ENCODE peak calls at places on chromosome 4, in four cellular contexts. S, Z, W and M are unnamed samples.

GRCh38 chr4:87224036-87224923 is 3.9 kb upstream of the KLHL8 start:
- DNase-seq in S (no peak), Z (no peak), W (no peak), M (no peak)

GRCh38 chr4:36173923-36174322 is 70.4 kb downstream of the ARAP2 start:
- DNase-seq in S (no peak), Z (no peak), W (no peak), M (no peak)

GRCh38 chr4:38728651-38729141 is 54.1 kb downstream of the TLR10 start:
- DNase-seq in S (peak; percentile 75), Z (no peak), W (peak; percentile 52), M (no peak)

GRCh38 chr4:75457365-75457764 is 56.8 kb downstream of the RCHY1 start:
- DNase-seq in S (no peak), Z (no peak), W (no peak), M (no peak)

GRCh38 chr4:3340038-3340702 is 47.3 kb downstream of the RGS12 start:
- DNase-seq in S (no peak), Z (no peak), W (no peak), M (no peak)

GRCh38 chr4:55127521-55127920 is 2.1 kb upstream of the KDR start:
- DNase-seq in S (no peak), Z (no peak), W (no peak), M (no peak)

GRCh38 chr4:182877326-182877883 is 39.8 kb downstream of the DCTD start:
- DNase-seq in S (no peak), Z (peak; percentile 28), W (no peak), M (no peak)

GRCh38 chr4:118888666-118889312 is at the start of gene SYNPO2:
- DNase-seq in S (peak; percentile 75), Z (peak; percentile 93), W (peak; percentile 53), M (peak; percentile 62)

GRCh38 chr4:526189-526909 is 27.3 kb downstream of the PIGG start:
- DNase-seq in S (no peak), Z (no peak), W (no peak), M (no peak)

GRCh38 chr4:96598465-96598864 is 758.6 kb downstream of the PDHA2 start:
- DNase-seq in S (no peak), Z (no peak), W (peak; percentile 50), M (no peak)

GRCh38 chr4:151730003-151730559 is 30.7 kb downstream of the GATB start:
- DNase-seq in S (no peak), Z (no peak), W (no peak), M (peak; percentile 3)

GRCh38 chr4:99264927-99265326 is 25.9 kb downstream of the ADH1A start:
- DNase-seq in S (no peak), Z (no peak), W (no peak), M (no peak)

GRCh38 chr4:102252171-102252570 is 93.1 kb downstream of the SLC39A8 start:
- DNase-seq in S (no peak), Z (no peak), W (no peak), M (no peak)

GRCh38 chr4:25113915-25114904 is 46.0 kb downstream of the SEPSECS start:
- DNase-seq in S (no peak), Z (no peak), W (no peak), M (no peak)

GRCh38 chr4:163395055-163395454 is 51.4 kb downstream of the NPY5R start:
- DNase-seq in S (no peak), Z (no peak), W (no peak), M (no peak)

GRCh38 chr4:23631255-23631950 is 258.4 kb downstream of the PPARGC1A start:
- DNase-seq in S (no peak), Z (no peak), W (no peak), M (no peak)

GRCh38 chr4:39237179-39237578 is 54.9 kb downstream of the WDR19 start:
- DNase-seq in S (no peak), Z (no peak), W (no peak), M (peak; percentile 35)

GRCh38 chr4:159045321-159045720 is 57.6 kb upstream of the RAPGEF2 start:
- DNase-seq in S (no peak), Z (no peak), W (no peak), M (no peak)

GRCh38 chr4:111136438-111136837 is 513.6 kb upstream of the PITX2 start:
- DNase-seq in S (no peak), Z (no peak), W (no peak), M (peak; percentile 29)

GRCh38 chr4:108700358-108700757 is 50.0 kb downstream of the OSTC start:
- DNase-seq in S (no peak), Z (no peak), W (no peak), M (no peak)

GRCh38 chr4:22190855-22191254 is 242.3 kb upstream of the KCNIP4 start:
- DNase-seq in S (no peak), Z (no peak), W (no peak), M (no peak)

GRCh38 chr4:125338814-125339213 is 24.1 kb downstream of the FAT4 start:
- DNase-seq in S (no peak), Z (no peak), W (no peak), M (no peak)

GRCh38 chr4:101294591-101294990 is 52.7 kb downstream of the PPP3CA start:
- DNase-seq in S (no peak), Z (no peak), W (no peak), M (no peak)

GRCh38 chr4:21469438-21470032 is 479.0 kb downstream of the KCNIP4 start:
- DNase-seq in S (no peak), Z (no peak), W (no peak), M (peak; percentile 20)

GRCh38 chr4:23279377-23279988 is 586.7 kb downstream of the GBA3 start:
- DNase-seq in S (no peak), Z (no peak), W (no peak), M (no peak)

GRCh38 chr4:176778491-176778890 is 14.2 kb downstream of the VEGFC start:
- DNase-seq in S (no peak), Z (no peak), W (no peak), M (no peak)

GRCh38 chr4:52199574-52200338 is 148.7 kb downstream of the SPATA18 start:
- DNase-seq in S (no peak), Z (no peak), W (no peak), M (no peak)

GRCh38 chr4:173522874-173523395 is 7.1 kb downstream of the HAND2 start:
- DNase-seq in S (no peak), Z (no peak), W (no peak), M (no peak)
- H3K27me3 ChIP-seq in S (peaks cover 98% of the 10 kb centered on the region), Z (no peaks in the 10 kb centered on the region), W (no peaks in the 10 kb centered on the region), M (no peaks in the 10 kb centered on the region)

DNA sequence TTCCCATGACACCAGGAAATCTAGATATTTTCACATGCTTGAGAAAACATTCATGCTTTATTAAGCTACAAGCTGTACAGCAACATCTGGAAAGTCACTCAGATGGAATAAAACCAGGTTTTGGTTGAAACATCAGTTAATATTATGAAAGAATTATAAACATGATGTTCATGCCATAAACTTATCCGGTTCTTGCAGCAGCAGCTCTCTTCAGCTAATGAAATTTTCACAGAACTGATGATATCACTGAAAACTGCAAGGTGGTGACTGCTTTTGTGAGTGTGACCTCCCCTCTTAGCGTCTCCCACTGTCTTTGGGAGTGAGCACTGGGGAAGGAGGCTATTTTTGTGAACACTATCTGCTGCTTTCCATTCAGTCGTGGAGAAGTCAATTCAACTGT is 56.9 kb downstream of the ARHGAP10 start:
- DNase-seq in S (no peak), Z (no peak), W (no peak), M (no peak)
- H3K4me1 ChIP-seq in S (peaks cover 50% of the 10 kb centered on the region), Z (peaks cover 87% of the 10 kb centered on the region), W (peaks cover 36% of the 10 kb centered on the region), M (peaks cover 63% of the 10 kb centered on the region)

GRCh38 chr4:169493164-169493524 is 119.2 kb downstream of the NEK1 start:
- DNase-seq in S (no peak), Z (no peak), W (no peak), M (no peak)
- TF ChIP-seq CTCF in S (no peak), Z (no peak), W (no peak), M (no peak)

GRCh38 chr4:93830090-93830818 is 1.7 kb downstream of the ATOH1 start:
- DNase-seq in S (no peak), Z (no peak), W (no peak), M (no peak)

GRCh38 chr4:93827272-93827947 is 1.1 kb upstream of the ATOH1 start:
- DNase-seq in S (no peak), Z (no peak), W (no peak), M (no peak)

GRCh38 chr4:93828830-93829530 is 427 bp downstream of the ATOH1 start:
- DNase-seq in S (no peak), Z (no peak), W (peak; percentile 16), M (peak; percentile 19)

GRCh38 chr4:93829531-93830089 is 1.1 kb downstream of the ATOH1 start:
- DNase-seq in S (no peak), Z (no peak), W (no peak), M (no peak)

DNA sequence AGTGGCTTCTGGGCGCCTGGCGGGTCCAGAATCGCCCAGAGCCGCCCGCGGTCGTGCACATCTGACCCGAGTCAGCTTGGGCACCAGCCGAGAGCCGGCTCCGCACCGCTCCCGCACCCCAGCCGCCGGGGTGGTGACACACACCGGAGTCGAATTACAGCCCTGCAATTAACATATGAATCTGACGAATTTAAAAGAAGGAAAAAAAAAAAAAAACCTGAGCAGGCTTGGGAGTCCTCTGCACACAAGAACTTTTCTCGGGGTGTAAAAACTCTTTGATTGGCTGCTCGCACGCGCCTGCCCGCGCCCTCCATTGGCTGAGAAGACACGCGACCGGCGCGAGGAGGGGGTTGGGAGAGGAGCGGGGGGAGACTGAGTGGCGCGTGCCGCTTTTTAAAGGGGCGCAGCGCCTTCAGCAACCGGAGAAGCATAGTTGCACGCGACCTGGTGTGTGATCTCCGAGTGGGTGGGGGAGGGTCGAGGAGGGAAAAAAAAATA is at the start of gene ATOH1:
- DNase-seq in S (peak; percentile 61), Z (no peak), W (peak; percentile 12), M (peak; percentile 29)
- H3K27me3 ChIP-seq in S (peaks cover 82% of the 10 kb centered on the region), Z (peaks cover 67% of the 10 kb centered on the region), W (no peaks in the 10 kb centered on the region), M (peaks cover 3% of the 10 kb centered on the region)

DNA sequence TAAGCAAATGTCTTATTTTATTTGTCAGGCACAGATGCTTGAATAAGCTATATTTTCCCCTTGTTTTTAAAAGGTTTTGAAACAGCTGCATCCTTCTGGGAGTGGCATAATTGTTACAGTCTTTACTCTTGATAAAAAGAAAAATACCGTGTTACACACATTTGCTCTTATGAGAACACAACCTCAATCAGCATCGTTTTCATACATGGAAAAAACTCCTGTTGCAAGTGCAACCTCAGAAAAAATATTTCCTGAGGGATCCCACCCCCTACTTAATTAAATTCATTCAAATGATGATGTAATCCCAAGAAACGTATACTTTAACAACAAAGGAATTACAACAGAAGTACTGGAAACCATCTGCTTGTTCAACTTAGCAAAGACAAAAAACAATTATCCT is 58.6 kb downstream of the SMAD1 start:
- DNase-seq in S (no peak), Z (no peak), W (no peak), M (no peak)
- H3K4me1 ChIP-seq in S (peaks cover 6% of the 10 kb centered on the region), Z (no peaks in the 10 kb centered on the region), W (peaks cover 30% of the 10 kb centered on the region), M (no peaks in the 10 kb centered on the region)

GRCh38 chr4:140626982-140627381 is 58.2 kb upstream of the UCP1 start:
- DNase-seq in S (no peak), Z (no peak), W (no peak), M (no peak)
- TF ChIP-seq CTCF in S (no peak), Z (no peak), W (no peak), M (no peak)

GRCh38 chr4:54095110-54095800 is 4.7 kb upstream of the GSX2 start:
- DNase-seq in S (no peak), Z (no peak), W (no peak), M (no peak)
- H3K27me3 ChIP-seq in S (peaks cover 90% of the 10 kb centered on the region), Z (peaks cover 61% of the 10 kb centered on the region), W (no peaks in the 10 kb centered on the region), M (no peaks in the 10 kb centered on the region)

DNA sequence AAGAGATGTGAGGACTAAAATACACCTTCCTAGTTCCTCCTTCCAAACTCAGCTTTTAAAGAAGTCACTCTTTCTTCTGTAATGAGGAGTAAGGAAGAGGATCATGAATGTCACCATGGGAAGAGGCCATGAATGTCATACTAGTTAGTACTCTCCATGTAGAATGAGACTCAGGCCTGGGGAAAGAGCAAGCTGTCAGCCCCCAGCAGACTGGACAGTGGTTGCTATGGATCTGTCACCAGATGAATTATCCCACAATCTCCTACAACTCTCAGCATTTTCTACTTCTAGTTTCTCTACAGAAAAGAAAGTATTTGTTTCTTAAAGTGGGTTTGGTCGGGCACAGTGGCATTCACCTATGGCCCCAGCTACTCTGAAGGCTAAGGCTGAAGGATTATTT is 57.1 kb upstream of the PRDM8 start:
- DNase-seq in S (no peak), Z (no peak), W (no peak), M (no peak)
- H3K4me1 ChIP-seq in S (peaks cover 6% of the 10 kb centered on the region), Z (no peaks in the 10 kb centered on the region), W (no peaks in the 10 kb centered on the region), M (no peaks in the 10 kb centered on the region)